ENCODE peak calls at places on chromosomes 5 and 9, in seven cellular contexts. O is head of caudate nucleus; S is left cardiac atrium; W is ELR; F is LHCN-M2; H is stimulated activated CD8-positive, alpha-beta memory T cell treated with anti-CD3 and anti-CD28 coated beads, Interleukin-4, amount 100 ng/mL, for 48 hours; D is heart left ventricle. K is an unnamed sample.
A peak's percentile ranks its signal among the peaks of the same experiment; 100 is the strongest.

GRCh38 chr5:14580037-14581034 is 1.3 kb upstream of the OTULINL start:
- DNase-seq in H (no peak), F (no peak), S (no peak), D (no peak), O (no peak), W (peak; percentile 30), K (no peak)

GRCh38 chr5:119070578-119070827 is 384 bp upstream of the DMXL1 start:
- DNase-seq in H (peak; percentile 86), D (peak; percentile 93), S (peak; percentile 88), F (no peak), O (no peak), W (no peak), K (no peak)

GRCh38 chr5:129622531-129622930 is 125.4 kb upstream of the MINAR2 start:
- DNase-seq in S (no peak), F (no peak), W (no peak), D (no peak), O (no peak), H (no peak), K (no peak)

GRCh38 chr9:117461386-117461785 is 46.5 kb upstream of the ASTN2 start:
- DNase-seq in F (no peak), O (no peak), H (no peak), S (no peak), W (no peak), D (no peak), K (no peak)

GRCh38 chr9:92714787-92715487 is 45.0 kb upstream of the IPPK start:
- DNase-seq in W (no peak), D (peak; percentile 78), F (no peak), S (peak; percentile 63), H (no peak), O (no peak), K (no peak)

GRCh38 chr5:170681013-170681433 is 102.5 kb upstream of the GABRP start:
- DNase-seq in O (no peak), D (peak; percentile 36), W (peak; percentile 24), S (peak; percentile 26), H (peak; percentile 69), F (no peak), K (peak; percentile 51)

GRCh38 chr9:2496934-2497333 is 124.7 kb upstream of the VLDLR start:
- DNase-seq in D (no peak), F (no peak), H (no peak), S (no peak), O (no peak), W (no peak), K (no peak)

GRCh38 chr9:137396227-137396626 is 26.7 kb downstream of the EXD3 start:
- DNase-seq in H (no peak), D (no peak), O (no peak), S (no peak), F (no peak), W (peak; percentile 75), K (no peak)

GRCh38 chr5:135823799-135824366 is 10.6 kb upstream of the SLC25A48 start:
- DNase-seq in D (no peak), S (no peak), O (no peak), W (no peak), H (no peak), F (no peak), K (no peak)

GRCh38 chr5:59286510-59286909 is 607.0 kb downstream of the PDE4D start:
- DNase-seq in S (no peak), O (no peak), H (no peak), F (no peak), D (no peak), W (no peak), K (no peak)